ENCODE peak calls at places on chromosomes 4 and X, in five cellular contexts. V is coronary artery, H is hepatocyte, R is neural progenitor cell, A is fibroblast of lung. J is an unnamed sample.

GRCh38 chrX:150841466-150842197 is 56.8 kb downstream of the CD99L2 start:
- DNase-seq in V (no peak), H (no peak), R (no peak), A (peak; percentile 12), J (no peak)

GRCh38 chrX:64291106-64291505 is 60.7 kb upstream of the ASB12 start:
- DNase-seq in V (no peak), H (no peak), R (no peak), A (no peak), J (no peak)

GRCh38 chr4:121688261-121688660 is 8.5 kb downstream of the ANXA5 start:
- DNase-seq in V (no peak), H (no peak), R (no peak), A (no peak), J (no peak)

GRCh38 chr4:110587666-110588285 is 35.1 kb downstream of the PITX2 start:
- DNase-seq in V (no peak), H (no peak), R (no peak), A (no peak), J (no peak)

GRCh38 chrX:48696301-48697181 is at the start of gene SUV39H1:
- DNase-seq in V (peak; percentile 89), H (peak; percentile 94), R (peak; percentile 94), A (peak; percentile 85), J (peak; percentile 90)

GRCh38 chr4:168218663-168219062 is 99.9 kb downstream of the DDX60 start:
- DNase-seq in V (no peak), H (no peak), R (no peak), A (peak; percentile 26), J (no peak)

GRCh38 chrX:16445166-16445752 is 204.7 kb upstream of the S100G start:
- DNase-seq in V (no peak), H (peak; percentile 48), R (peak; percentile 70), A (peak; percentile 30), J (no peak)

GRCh38 chrX:40172169-40172979 is 74.6 kb upstream of the BCOR start:
- DNase-seq in V (peak; percentile 84), H (peak; percentile 79), R (peak; percentile 58), A (peak; percentile 56), J (no peak)

GRCh38 chr4:77777135-77777777 is 41.9 kb downstream of the CNOT6L start:
- DNase-seq in V (no peak), H (no peak), R (no peak), A (peak; percentile 11), J (no peak)

GRCh38 chrX:42707742-42708141 is 70.2 kb downstream of the PPP1R2C start:
- DNase-seq in V (no peak), H (no peak), R (no peak), A (no peak), J (no peak)

GRCh38 chr4:107755841-107756356 is 35.9 kb upstream of the PAPSS1 start:
- DNase-seq in V (no peak), H (no peak), R (no peak), A (peak; percentile 18), J (no peak)

GRCh38 chr4:130054895-130055294 is 958.9 kb downstream of the C4orf33 start:
- DNase-seq in V (no peak), H (no peak), R (no peak), A (no peak), J (no peak)

GRCh38 chr4:139563515-139563914 is 7.5 kb upstream of the SETD7 start:
- DNase-seq in V (no peak), H (no peak), R (no peak), A (no peak), J (no peak)

GRCh38 chr4:1381181-1381621 is 25.0 kb downstream of the NKX1-1 start:
- DNase-seq in V (no peak), H (no peak), R (no peak), A (no peak), J (no peak)

GRCh38 chrX:48683411-48683982 is at the start of gene WAS:
- DNase-seq in V (no peak), H (no peak), R (no peak), A (no peak), J (no peak)

GRCh38 chr4:124111922-124112321 is 600.6 kb downstream of the ANKRD50 start:
- DNase-seq in V (no peak), H (peak; percentile 71), R (peak; percentile 74), A (peak; percentile 88), J (no peak)

GRCh38 chrX:46447384-46447783 is 97.8 kb downstream of the ZNF674 start:
- DNase-seq in V (no peak), H (no peak), R (no peak), A (no peak), J (no peak)

GRCh38 chr4:38235338-38235737 is 275.1 kb downstream of the PTTG2 start:
- DNase-seq in V (no peak), H (no peak), R (no peak), A (no peak), J (no peak)

GRCh38 chrX:105837227-105837626 is 14.9 kb downstream of the NRK start:
- DNase-seq in V (peak; percentile 73), H (peak; percentile 49), R (peak; percentile 2), A (peak; percentile 95), J (no peak)

GRCh38 chr4:118076958-118077766 is 42.9 kb downstream of the NDST3 start:
- DNase-seq in V (no peak), H (peak; percentile 30), R (peak; percentile 52), A (peak; percentile 44), J (no peak)

GRCh38 chr4:2356123-2357069 is 62.0 kb downstream of the ZFYVE28 start:
- DNase-seq in V (peak; percentile 50), H (no peak), R (no peak), A (no peak), J (no peak)

GRCh38 chrX:2516612-2517011 is 15.8 kb upstream of the DHRSX start:
- DNase-seq in V (no peak), H (no peak), R (no peak), A (no peak), J (no peak)

GRCh38 chr4:8296491-8296890 is 26.9 kb downstream of the HTRA3 start:
- DNase-seq in V (no peak), H (no peak), R (no peak), A (no peak), J (no peak)

GRCh38 chrX:7462110-7462509 is 314.2 kb upstream of the PUDP start:
- DNase-seq in V (no peak), H (no peak), R (no peak), A (no peak), J (no peak)

GRCh38 chrX:71095033-71095432 is 618 bp upstream of the FOXO4 start:
- DNase-seq in V (no peak), H (no peak), R (no peak), A (no peak), J (no peak)

GRCh38 chrX:65862638-65863037 is 177.2 kb downstream of the VSIG4 start:
- DNase-seq in V (no peak), H (no peak), R (no peak), A (no peak), J (no peak)

GRCh38 chr4:159201168-159201567 is 98.3 kb downstream of the RAPGEF2 start:
- DNase-seq in V (no peak), H (no peak), R (no peak), A (no peak), J (no peak)

GRCh38 chrX:107729558-107730297 is 45.9 kb downstream of the TSC22D3 start:
- DNase-seq in V (no peak), H (peak; percentile 67), R (no peak), A (no peak), J (no peak)

DNA sequence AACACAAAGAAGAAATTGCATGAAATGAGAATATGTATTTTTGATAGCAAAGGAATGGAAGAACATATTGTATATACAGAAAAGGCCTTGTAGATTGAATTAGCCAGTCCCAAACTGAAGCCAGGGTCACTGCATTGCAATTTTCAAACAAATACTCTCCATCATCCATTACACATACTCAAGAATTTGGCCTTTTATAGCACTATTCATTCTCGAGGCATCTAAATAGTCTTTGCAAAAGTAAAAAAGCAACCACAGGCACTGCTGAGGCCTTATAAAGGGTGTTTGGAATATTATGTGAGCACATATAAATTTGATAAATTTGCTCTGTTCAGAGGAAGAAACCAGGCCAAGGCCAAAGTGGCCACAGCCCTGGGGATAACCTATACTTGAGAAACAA is 123.0 kb downstream of the ZNF827 start:
- DNase-seq in V (no peak), H (no peak), R (no peak), A (peak; percentile 58), J (no peak)
- H3K27ac ChIP-seq in V (no peak overlapping the region), H (no peak overlapping the region), R (no peak overlapping the region), A (no peak overlapping the region), J (no peak overlapping the region)

DNA sequence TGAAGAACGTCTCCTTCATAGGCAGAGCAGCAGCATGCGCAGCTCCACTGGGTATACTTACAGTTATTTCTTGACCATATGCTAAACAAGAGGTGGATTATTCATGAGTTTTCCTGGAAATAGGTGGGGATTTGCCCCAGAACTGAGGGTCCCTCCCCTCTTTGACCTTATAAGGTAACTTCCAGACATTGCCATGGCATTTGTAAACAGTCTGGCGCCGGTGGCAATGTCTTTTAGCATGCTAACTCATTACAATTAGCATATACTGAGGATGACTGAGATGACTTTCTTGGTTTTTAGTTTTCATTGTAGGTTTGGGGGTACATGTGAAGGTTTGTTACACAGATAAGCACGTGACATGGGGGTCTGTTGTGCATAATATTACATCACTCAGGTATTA is 97.3 kb downstream of the MTNR1A start:
- DNase-seq in V (no peak), H (no peak), R (no peak), A (no peak), J (no peak)
- H3K27ac ChIP-seq in V (no peak overlapping the region), H (no peak overlapping the region), R (no peak overlapping the region), A (no peak overlapping the region), J (no peak overlapping the region)

GRCh38 chr4:31187979-31188378 is 467.8 kb downstream of the PCDH7 start:
- DNase-seq in V (no peak), H (no peak), R (no peak), A (peak; percentile 7), J (no peak)

GRCh38 chr4:31185014-31185585 is 464.9 kb downstream of the PCDH7 start:
- DNase-seq in V (no peak), H (no peak), R (no peak), A (no peak), J (no peak)

DNA sequence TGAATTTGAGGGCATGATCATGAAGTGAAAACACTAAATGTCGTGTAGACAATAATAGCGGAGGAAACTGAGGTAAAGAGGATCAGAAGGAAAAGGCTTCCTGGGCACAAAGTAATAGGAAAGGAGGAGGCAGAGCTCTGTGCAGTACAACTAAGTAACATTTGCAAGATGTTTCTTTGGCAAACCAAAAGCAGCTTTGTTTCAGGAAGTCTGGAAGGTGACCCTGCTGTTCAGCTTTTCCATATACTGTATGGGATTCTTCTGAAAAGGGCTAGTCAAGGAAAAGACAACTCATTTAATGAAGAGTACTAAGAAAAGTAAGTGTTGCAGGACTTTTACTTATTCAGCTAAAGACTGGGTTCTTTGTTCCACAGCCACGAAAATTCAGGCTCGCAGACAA is 463.1 kb downstream of the PCDH7 start:
- DNase-seq in V (no peak), H (no peak), R (no peak), A (no peak), J (no peak)
- H3K27ac ChIP-seq in V (no peak overlapping the region), H (no peak overlapping the region), R (no peak overlapping the region), A (no peak overlapping the region), J (no peak overlapping the region)

DNA sequence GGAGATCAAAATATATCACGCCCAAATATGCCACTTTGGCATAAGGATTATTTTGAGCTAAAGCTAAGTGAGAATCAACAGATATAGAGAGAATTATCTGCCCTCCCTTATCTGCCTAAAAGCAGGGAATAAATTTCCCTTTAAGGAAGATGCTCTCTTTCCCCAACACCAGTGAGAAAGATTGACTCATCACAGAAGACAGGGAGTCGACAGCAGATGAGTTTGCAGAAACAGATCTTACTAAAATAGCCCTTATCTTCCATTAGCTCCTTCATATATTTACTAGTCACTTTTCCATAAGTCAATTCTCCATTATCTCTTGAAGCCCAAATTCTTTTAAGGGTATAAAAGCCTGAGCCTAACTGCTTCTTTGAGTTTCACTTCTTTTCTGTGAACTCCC is 156.6 kb downstream of the CAMK2D start:
- DNase-seq in V (no peak), H (no peak), R (no peak), A (no peak), J (no peak)
- H3K27ac ChIP-seq in V (no peak overlapping the region), H (no peak overlapping the region), R (no peak overlapping the region), A (no peak overlapping the region), J (no peak overlapping the region)